ENCODE peak calls at places on chromosomes 5 and 9, in four cellular contexts. T, Q, I and Z are unnamed samples.

GRCh38 chr5:122392844-122393243 is 80.8 kb downstream of the SNCAIP start:
- DNase-seq in T (no peak), Q (no peak), I (no peak), Z (no peak)

GRCh38 chr5:33321026-33321425 is 119.7 kb upstream of the TARS1 start:
- DNase-seq in T (no peak), Q (no peak), I (no peak), Z (no peak)

GRCh38 chr5:135887881-135888614 is 7.6 kb downstream of the IL9 start:
- DNase-seq in T (no peak), Q (no peak), I (no peak), Z (no peak)

GRCh38 chr5:93307557-93307956 is 273.5 kb downstream of the NR2F1-AS1 start:
- DNase-seq in T (no peak), Q (no peak), I (no peak), Z (no peak)

GRCh38 chr5:1793966-1794895 is 5.4 kb downstream of the MRPL36 start:
- DNase-seq in T (no peak), Q (no peak), I (no peak), Z (no peak)

GRCh38 chr5:112070022-112070421 is 313.0 kb upstream of the NREP start:
- DNase-seq in T (no peak), Q (no peak), I (no peak), Z (no peak)

GRCh38 chr5:80962630-80963520 is 2.7 kb downstream of the RASGRF2 start:
- DNase-seq in T (no peak), Q (no peak), I (no peak), Z (no peak)

GRCh38 chr9:37575921-37576721 is at the start of gene FBXO10:
- DNase-seq in T (peak; percentile 54), Q (no peak), I (peak; percentile 73), Z (peak; percentile 60)

GRCh38 chr9:78397045-78397843 is 100.3 kb downstream of the PSAT1 start:
- DNase-seq in T (no peak), Q (no peak), I (no peak), Z (no peak)

GRCh38 chr5:16929347-16929746 is 6.7 kb downstream of the MYO10 start:
- DNase-seq in T (no peak), Q (no peak), I (no peak), Z (no peak)

GRCh38 chr5:151082274-151082902 is 1.6 kb upstream of the TNIP1 start:
- DNase-seq in T (no peak), Q (no peak), I (no peak), Z (peak; percentile 16)

GRCh38 chr9:8860925-8861324 is 1061.3 kb upstream of the DMAC1 start:
- DNase-seq in T (no peak), Q (no peak), I (no peak), Z (no peak)

GRCh38 chr5:171989276-171989675 is 17.2 kb downstream of the FBXW11 start:
- DNase-seq in T (no peak), Q (no peak), I (no peak), Z (no peak)

GRCh38 chr9:98087420-98088354 is 31.2 kb downstream of the NANS start:
- DNase-seq in T (peak; percentile 6), Q (peak; percentile 18), I (no peak), Z (no peak)

GRCh38 chr5:85484982-85485574 is 1100.4 kb upstream of the EDIL3 start:
- DNase-seq in T (no peak), Q (no peak), I (peak; percentile 23), Z (no peak)

GRCh38 chr9:73911814-73912213 is 585.3 kb upstream of the RORB start:
- DNase-seq in T (no peak), Q (no peak), I (no peak), Z (no peak)

GRCh38 chr5:178068293-178068692 is 45.0 kb upstream of the N4BP3 start:
- DNase-seq in T (no peak), Q (no peak), I (peak; percentile 96), Z (no peak)

GRCh38 chr9:3810231-3810630 is 284.4 kb upstream of the RFX3 start:
- DNase-seq in T (no peak), Q (no peak), I (no peak), Z (no peak)

GRCh38 chr9:131621551-131622321 is 76.4 kb downstream of the PRRT1B start:
- DNase-seq in T (no peak), Q (no peak), I (no peak), Z (no peak)

GRCh38 chr9:112043423-112043822 is 131.7 kb downstream of the SUSD1 start:
- DNase-seq in T (no peak), Q (no peak), I (no peak), Z (no peak)

GRCh38 chr9:2655411-2655901 is 33.9 kb downstream of the VLDLR start:
- DNase-seq in T (no peak), Q (no peak), I (peak; percentile 8), Z (no peak)

GRCh38 chr9:120934271-120934670 is 7.7 kb upstream of the TRAF1 start:
- DNase-seq in T (no peak), Q (no peak), I (peak; percentile 66), Z (no peak)

GRCh38 chr9:75142208-75142607 is 53.9 kb downstream of the OSTF1 start:
- DNase-seq in T (no peak), Q (no peak), I (no peak), Z (no peak)

GRCh38 chr9:117234178-117234577 is 180.7 kb downstream of the ASTN2 start:
- DNase-seq in T (no peak), Q (no peak), I (no peak), Z (no peak)

GRCh38 chr5:68891718-68892117 is 202.1 kb upstream of the SLC30A5 start:
- DNase-seq in T (no peak), Q (no peak), I (no peak), Z (no peak)

GRCh38 chr9:101437806-101438232 is 2.2 kb upstream of the ALDOB start:
- DNase-seq in T (no peak), Q (no peak), I (no peak), Z (no peak)

GRCh38 chr9:84374516-84374915 is 34.0 kb upstream of the SLC28A3 start:
- DNase-seq in T (no peak), Q (no peak), I (no peak), Z (no peak)